ENCODE peak calls at places on chromosome 16, in eight cellular contexts. P is cardiac muscle cell, S is heart right ventricle, N is progenitor cell of endocrine pancreas, X is dorsolateral prefrontal cortex, J is thoracic aorta, I is psoas muscle, T is mucosa of descending colon. R is an unnamed sample.

GRCh38 chr16:86791287-86792074 is 213.1 kb downstream of the FOXL1 start:
- DNase-seq in P (no peak), S (no peak), N (no peak), X (no peak), J (no peak), I (no peak), T (no peak), R (no peak)

GRCh38 chr16:85418978-85419491 is 194.1 kb upstream of the GSE1 start:
- DNase-seq in P (no peak), S (no peak), N (no peak), X (peak), J (no peak), I (no peak), T (peak), R (no peak)

GRCh38 chr16:22296225-22297113 is 740 bp upstream of the POLR3E start:
- DNase-seq in P (no peak), S (no peak), N (no peak), X (no peak), J (no peak), I (no peak), T (no peak), R (no peak)

GRCh38 chr16:85557083-85557975 is 55.8 kb upstream of the GSE1 start:
- DNase-seq in P (no peak), S (no peak), N (no peak), X (no peak), J (no peak), I (no peak), T (peak), R (no peak)

GRCh38 chr16:85104821-85105391 is 7.4 kb downstream of the CIBAR2 start:
- DNase-seq in P (no peak), S (no peak), N (no peak), X (no peak), J (no peak), I (peak), T (no peak), R (no peak)

GRCh38 chr16:50632927-50633800 is 47.9 kb downstream of the SNX20 start:
- DNase-seq in P (no peak), S (no peak), N (no peak), X (no peak), J (no peak), I (no peak), T (no peak), R (no peak)

GRCh38 chr16:65254144-65254543 is 132.3 kb upstream of the CDH11 start:
- DNase-seq in P (no peak), S (no peak), N (no peak), X (no peak), J (no peak), I (no peak), T (no peak), R (no peak)

GRCh38 chr16:50463581-50464324 is 84.4 kb upstream of the NKD1 start:
- DNase-seq in P (no peak), S (no peak), N (no peak), X (peak), J (no peak), I (no peak), T (no peak), R (no peak)

DNA sequence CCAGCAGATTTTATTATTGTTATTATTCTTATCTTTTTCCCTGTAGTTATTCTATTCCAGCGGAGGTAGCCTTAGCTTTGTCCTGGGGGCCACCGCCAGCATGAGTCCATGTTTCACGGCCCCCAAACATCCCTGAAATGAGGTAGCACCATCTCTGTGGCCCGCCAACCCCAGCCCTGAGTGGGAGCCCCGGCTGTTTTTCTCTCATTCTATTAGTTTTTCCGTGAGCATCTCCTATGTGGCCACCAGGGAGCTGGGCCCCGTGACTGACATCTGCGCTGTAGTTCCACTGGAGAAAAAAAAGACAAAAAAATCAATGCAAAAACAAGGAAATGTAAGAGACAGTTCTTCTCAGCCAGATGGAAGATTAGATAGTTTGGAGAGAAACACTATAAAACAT is 43.5 kb upstream of the IL34 start:
- DNase-seq in P (no peak), S (no peak), N (no peak), X (no peak), J (no peak), I (no peak), T (no peak), R (no peak)
- TF ChIP-seq CTCF in P (no peak), S (no peak), N (no peak), X (no peak), J (no peak), I (no peak), T (no peak), R (no peak)

DNA sequence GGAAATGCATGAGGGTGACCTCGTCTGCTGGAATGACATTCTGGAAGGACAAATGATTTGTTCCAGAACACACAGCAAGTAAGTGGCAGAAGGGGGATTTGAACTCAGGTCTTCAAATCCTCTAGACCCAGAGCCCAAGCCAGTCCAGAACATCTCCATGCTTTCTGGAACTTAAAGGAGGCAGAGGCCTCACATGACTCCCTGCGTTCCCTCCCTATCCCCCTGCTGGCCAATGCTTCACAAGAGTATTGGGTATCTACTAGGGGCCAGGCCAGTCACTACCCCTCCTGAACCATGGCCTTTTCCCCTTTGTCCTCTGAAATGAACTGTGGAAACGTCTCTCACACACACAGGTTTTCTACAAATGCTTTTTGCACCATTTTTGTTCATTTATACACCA is 7.6 kb upstream of the BEAN1 start:
- DNase-seq in P (no peak), S (no peak), N (no peak), X (no peak), J (no peak), I (no peak), T (no peak), R (no peak)
- TF ChIP-seq CTCF in P (peak), S (no peak), N (peak), X (no peak), J (no peak), I (no peak), T (no peak), R (no peak)

GRCh38 chr16:3487521-3488410 is 7.5 kb downstream of the C16orf90 start:
- DNase-seq in P (no peak), S (no peak), N (no peak), X (no peak), J (no peak), I (no peak), T (peak), R (no peak)
- TF ChIP-seq CTCF in P (no peak), S (no peak), N (no peak), X (no peak), J (no peak), I (no peak), T (no peak), R (no peak)

GRCh38 chr16:70805380-70805779 is 4.4 kb upstream of the VAC14 start:
- DNase-seq in P (no peak), S (no peak), N (no peak), X (no peak), J (no peak), I (no peak), T (no peak), R (no peak)

GRCh38 chr16:70809392-70810060 is 8.6 kb upstream of the VAC14 start:
- DNase-seq in P (no peak), S (no peak), N (no peak), X (no peak), J (no peak), I (no peak), T (no peak), R (no peak)

GRCh38 chr16:70804729-70805169 is 3.8 kb upstream of the VAC14 start:
- DNase-seq in P (no peak), S (no peak), N (no peak), X (no peak), J (no peak), I (no peak), T (no peak), R (no peak)

GRCh38 chr16:70805787-70806186 is 4.8 kb upstream of the VAC14 start:
- DNase-seq in P (no peak), S (no peak), N (no peak), X (no peak), J (no peak), I (no peak), T (no peak), R (no peak)

GRCh38 chr16:70808371-70808770 is 7.4 kb upstream of the VAC14 start:
- DNase-seq in P (no peak), S (no peak), N (no peak), X (no peak), J (no peak), I (no peak), T (no peak), R (no peak)
- TF ChIP-seq CTCF in P (no peak), S (no peak), N (peak), X (no peak), J (no peak), I (no peak), T (no peak), R (no peak)

GRCh38 chr16:80199614-80200013 is 341.2 kb upstream of the DYNLRB2 start:
- DNase-seq in P (no peak), S (no peak), N (no peak), X (no peak), J (no peak), I (no peak), T (no peak), R (no peak)

GRCh38 chr16:80197790-80198201 is 343.0 kb upstream of the DYNLRB2 start:
- DNase-seq in P (no peak), S (no peak), N (no peak), X (no peak), J (no peak), I (no peak), T (no peak), R (no peak)

GRCh38 chr16:80200079-80200478 is 340.7 kb upstream of the DYNLRB2 start:
- DNase-seq in P (no peak), S (no peak), N (no peak), X (no peak), J (no peak), I (no peak), T (no peak), R (no peak)

GRCh38 chr16:80198265-80198994 is 342.4 kb upstream of the DYNLRB2 start:
- DNase-seq in P (no peak), S (no peak), N (no peak), X (no peak), J (no peak), I (no peak), T (no peak), R (no peak)

DNA sequence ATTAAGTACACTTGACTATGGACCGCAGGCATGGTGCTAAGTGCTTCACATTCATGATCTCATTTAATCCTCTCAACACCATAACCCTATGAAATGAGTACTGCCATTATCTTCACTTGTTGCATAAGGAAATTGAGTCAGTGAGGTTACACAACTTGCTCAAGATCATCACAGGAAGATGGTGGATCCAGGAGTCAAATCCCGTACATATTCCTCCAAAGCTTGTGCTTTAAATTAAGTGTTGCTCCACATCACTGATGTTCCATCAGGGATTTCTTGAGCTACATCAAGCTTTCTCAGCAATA is 341.8 kb upstream of the DYNLRB2 start:
- DNase-seq in P (no peak), S (no peak), N (no peak), X (no peak), J (no peak), I (no peak), T (no peak), R (no peak)
- TF ChIP-seq CTCF in P (no peak), S (no peak), N (no peak), X (no peak), J (no peak), I (no peak), T (no peak), R (no peak)

GRCh38 chr16:88672776-88673175 is 9.9 kb upstream of the MVD start:
- DNase-seq in P (peak), S (no peak), N (no peak), X (no peak), J (no peak), I (no peak), T (no peak), R (no peak)
- TF ChIP-seq CTCF in P (peak), S (no peak), N (peak), X (no peak), J (no peak), I (peak), T (no peak), R (no peak)

GRCh38 chr16:28880955-28881354 is 2.7 kb downstream of the ATP2A1 start:
- DNase-seq in P (no peak), S (no peak), N (no peak), X (no peak), J (no peak), I (no peak), T (no peak), R (no peak)

GRCh38 chr16:28879261-28879840 is 1.1 kb downstream of the ATP2A1 start:
- DNase-seq in P (no peak), S (no peak), N (no peak), X (no peak), J (no peak), I (no peak), T (no peak), R (no peak)

GRCh38 chr16:28878083-28878926 is at the start of gene ATP2A1:
- DNase-seq in P (no peak), S (no peak), N (no peak), X (no peak), J (no peak), I (no peak), T (no peak), R (no peak)

GRCh38 chr16:28880589-28880915 is 2.3 kb downstream of the ATP2A1 start:
- DNase-seq in P (no peak), S (no peak), N (no peak), X (no peak), J (no peak), I (no peak), T (no peak), R (no peak)

GRCh38 chr16:28879841-28880588 is 1.7 kb downstream of the ATP2A1 start:
- DNase-seq in P (peak), S (peak), N (peak), X (peak), J (peak), I (peak), T (peak), R (peak)
- TF ChIP-seq CTCF in P (no peak), S (no peak), N (no peak), X (peak), J (peak), I (no peak), T (no peak), R (no peak)

GRCh38 chr16:56729736-56730662 is at the start of gene NUP93:
- DNase-seq in P (peak), S (peak), N (peak), X (peak), J (peak), I (peak), T (peak), R (peak)
- TF ChIP-seq CTCF in P (no peak), S (no peak), N (no peak), X (peak), J (no peak), I (no peak), T (no peak), R (no peak)

DNA sequence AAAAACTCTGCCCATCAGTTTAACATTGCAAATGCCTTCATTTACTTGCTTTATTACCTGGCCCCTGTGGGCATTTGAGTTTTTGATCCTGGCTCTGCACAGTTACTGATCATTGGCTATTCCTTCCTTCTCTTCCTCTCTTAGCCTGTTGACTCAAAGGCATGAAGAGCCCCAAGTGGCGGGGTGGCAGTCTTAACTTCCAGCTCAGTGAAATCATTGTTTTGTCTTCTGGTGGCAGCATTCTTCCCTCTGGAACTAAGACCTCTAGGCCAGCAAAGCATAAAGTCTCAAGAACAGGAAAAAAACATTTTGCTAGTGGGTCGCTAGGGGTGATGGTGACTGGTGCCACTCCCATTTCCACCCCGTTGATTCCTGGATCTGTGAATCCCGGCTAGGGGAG is 52.3 kb upstream of the MRTFB start:
- DNase-seq in P (peak), S (no peak), N (no peak), X (no peak), J (no peak), I (no peak), T (no peak), R (no peak)
- TF ChIP-seq CTCF in P (no peak), S (no peak), N (no peak), X (no peak), J (no peak), I (no peak), T (no peak), R (no peak)